ENCODE peak calls at places on chromosomes 1 and 21, in four cellular contexts. A is HepG2, N is A549, G is GM12878. U is an unnamed sample.

GRCh38 chr1:150516050-150516591 is 569 bp downstream of the FALEC start:
- DNase-seq in A (no peak), N (no peak), G (no peak), U (peak)

GRCh38 chr1:45552309-45552708 is 1.7 kb downstream of the AKR1A1 start:
- DNase-seq in A (no peak), N (no peak), G (no peak), U (no peak)

GRCh38 chr1:3060601-3061551 is 8.1 kb upstream of the PRDM16 start:
- DNase-seq in A (no peak), N (no peak), G (no peak), U (no peak)

GRCh38 chr21:27466175-27466574 is 499.3 kb upstream of the ADAMTS5 start:
- DNase-seq in A (no peak), N (no peak), G (no peak), U (no peak)

GRCh38 chr1:62494137-62494536 is 57.3 kb downstream of the USP1 start:
- DNase-seq in A (no peak), N (no peak), G (no peak), U (no peak)

GRCh38 chr1:94864821-94865220 is 44.7 kb downstream of the SLC44A3 start:
- DNase-seq in A (no peak), N (peak), G (no peak), U (no peak)

GRCh38 chr21:35925497-35925896 is 134.8 kb downstream of the SETD4 start:
- DNase-seq in A (peak), N (no peak), G (no peak), U (no peak)

GRCh38 chr1:39110882-39111281 is 84.7 kb downstream of the NDUFS5 start:
- DNase-seq in A (no peak), N (no peak), G (no peak), U (no peak)

GRCh38 chr1:16198444-16199156 is 13.9 kb downstream of the ARHGEF19 start:
- DNase-seq in A (no peak), N (no peak), G (no peak), U (no peak)

GRCh38 chr1:191711961-191712360 is 446.3 kb upstream of the RGS18 start:
- DNase-seq in A (no peak), N (no peak), G (no peak), U (no peak)

GRCh38 chr1:191707288-191707687 is 451.0 kb upstream of the RGS18 start:
- DNase-seq in A (no peak), N (no peak), G (no peak), U (no peak)

GRCh38 chr1:191714810-191715209 is 443.5 kb upstream of the RGS18 start:
- DNase-seq in A (no peak), N (no peak), G (no peak), U (peak)

GRCh38 chr1:191709215-191709614 is 449.0 kb upstream of the RGS18 start:
- DNase-seq in A (no peak), N (no peak), G (no peak), U (no peak)
- H3K4me2 ChIP-seq in A (no peak), N (no peak), G (no peak), U (no peak)

GRCh38 chr1:26496881-26497280 is 24.6 kb downstream of the HMGN2 start:
- DNase-seq in A (no peak), N (no peak), G (no peak), U (no peak)

GRCh38 chr1:26498894-26499293 is 26.7 kb downstream of the HMGN2 start:
- DNase-seq in A (no peak), N (no peak), G (no peak), U (no peak)

DNA sequence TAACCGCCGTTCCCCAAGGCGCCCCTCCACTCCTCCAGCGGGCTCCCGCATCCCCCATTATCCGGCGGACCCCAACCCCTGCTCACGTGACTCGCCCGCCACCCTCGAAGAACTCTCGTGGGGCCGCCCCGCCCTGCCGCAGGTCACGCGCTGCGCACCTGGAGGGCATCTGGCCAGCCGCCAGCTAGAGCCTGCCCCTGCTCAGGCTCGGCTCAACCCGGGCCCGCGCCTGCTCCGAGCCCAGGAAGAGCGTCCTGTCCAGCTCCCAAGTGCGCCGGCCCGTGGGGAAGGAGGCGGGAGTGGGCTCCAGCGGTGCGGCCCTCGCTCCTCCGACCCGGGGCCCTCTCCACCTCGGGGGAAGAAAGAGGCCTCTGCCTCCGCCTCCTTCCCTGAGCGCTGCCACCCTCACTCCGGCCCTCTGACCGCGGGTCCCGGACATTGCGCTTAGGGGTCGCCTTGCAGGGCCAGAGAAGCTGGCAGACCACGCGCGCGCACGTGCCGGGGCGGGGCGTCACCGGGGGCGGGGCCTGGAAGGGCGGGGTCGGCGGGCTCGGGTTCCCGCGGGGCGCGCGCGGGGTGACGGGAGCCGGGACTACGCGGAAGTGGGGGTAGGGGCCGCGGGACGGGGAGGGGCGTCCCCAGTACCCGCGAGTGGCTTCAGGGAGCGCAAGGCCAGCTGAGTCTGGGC is 28.4 kb downstream of the HMGN2 start:
- DNase-seq in A (peak), N (peak), G (peak), U (peak)
- TF ChIP-seq CHD4 in A (no peak), N (no peak), G (no peak), U (no peak)

GRCh38 chr1:63859480-63860275 is 85.9 kb downstream of the ROR1 start:
- DNase-seq in A (no peak), N (no peak), G (no peak), U (no peak)

GRCh38 chr1:63858153-63858552 is 84.3 kb downstream of the ROR1 start:
- DNase-seq in A (no peak), N (no peak), G (no peak), U (no peak)

GRCh38 chr1:63855942-63856341 is 82.1 kb downstream of the ROR1 start:
- DNase-seq in A (no peak), N (no peak), G (no peak), U (no peak)

GRCh38 chr1:63857478-63857877 is 83.7 kb downstream of the ROR1 start:
- DNase-seq in A (no peak), N (no peak), G (no peak), U (no peak)

GRCh38 chr1:63856924-63857323 is 83.1 kb downstream of the ROR1 start:
- DNase-seq in A (no peak), N (no peak), G (no peak), U (no peak)
- H3K4me2 ChIP-seq in A (no peak), N (no peak), G (no peak), U (no peak)

GRCh38 chr1:43540653-43541071 is 10.0 kb downstream of the PTPRF start:
- DNase-seq in A (no peak), N (no peak), G (no peak), U (no peak)
- TF ChIP-seq CHD4 in A (no peak), N (no peak), G (no peak), U (no peak)

GRCh38 chr1:227924838-227925574 is 22.7 kb downstream of the WNT9A start:
- DNase-seq in A (no peak), N (no peak), G (no peak), U (no peak)
- H3K4me2 ChIP-seq in A (no peak), N (no peak), G (no peak), U (no peak)

DNA sequence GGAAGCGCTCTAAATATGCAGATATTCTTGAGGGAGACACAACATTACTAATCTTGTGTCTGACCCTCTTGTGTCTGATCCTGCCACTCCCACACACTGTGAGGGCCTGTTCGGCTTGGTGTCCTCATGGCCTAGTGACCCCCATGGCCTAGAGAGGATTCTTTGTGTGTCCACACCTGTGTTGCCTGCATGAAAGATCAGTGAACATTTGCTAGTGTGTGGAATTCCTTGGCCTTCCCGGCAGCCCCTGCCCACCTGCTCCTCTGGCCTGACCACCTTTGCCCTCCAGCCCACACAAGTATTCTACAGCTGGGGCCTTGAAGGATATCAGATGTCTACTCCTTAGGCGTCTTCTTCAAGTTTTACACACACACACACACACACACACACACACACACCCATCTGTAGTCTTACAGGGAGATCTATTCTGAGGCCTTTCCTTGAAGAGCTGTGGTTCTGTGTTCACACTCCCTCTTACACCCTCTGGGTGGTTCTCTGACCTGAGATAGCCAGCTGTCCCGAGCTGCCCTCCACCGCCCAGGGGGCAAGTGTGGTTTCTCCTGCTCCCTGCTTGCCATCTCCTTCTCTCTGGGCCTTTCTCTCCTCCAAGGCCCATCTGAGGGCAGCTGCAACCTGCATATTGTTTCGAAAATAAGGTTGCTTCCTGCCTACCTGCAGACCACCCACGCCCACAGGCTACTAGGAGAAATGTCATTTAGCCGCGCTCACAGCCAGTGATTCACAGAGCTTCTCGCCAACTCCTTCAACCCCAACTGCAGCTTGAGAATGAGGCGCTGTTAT is 45.4 kb downstream of the CD247 start:
- DNase-seq in A (no peak), N (no peak), G (no peak), U (no peak)
- TF ChIP-seq CHD4 in A (no peak), N (no peak), G (no peak), U (no peak)

GRCh38 chr1:219697667-219698066 is 84.8 kb upstream of the ZC3H11B start:
- DNase-seq in A (no peak), N (no peak), G (no peak), U (no peak)
- H3K4me2 ChIP-seq in A (no peak), N (no peak), G (no peak), U (no peak)

DNA sequence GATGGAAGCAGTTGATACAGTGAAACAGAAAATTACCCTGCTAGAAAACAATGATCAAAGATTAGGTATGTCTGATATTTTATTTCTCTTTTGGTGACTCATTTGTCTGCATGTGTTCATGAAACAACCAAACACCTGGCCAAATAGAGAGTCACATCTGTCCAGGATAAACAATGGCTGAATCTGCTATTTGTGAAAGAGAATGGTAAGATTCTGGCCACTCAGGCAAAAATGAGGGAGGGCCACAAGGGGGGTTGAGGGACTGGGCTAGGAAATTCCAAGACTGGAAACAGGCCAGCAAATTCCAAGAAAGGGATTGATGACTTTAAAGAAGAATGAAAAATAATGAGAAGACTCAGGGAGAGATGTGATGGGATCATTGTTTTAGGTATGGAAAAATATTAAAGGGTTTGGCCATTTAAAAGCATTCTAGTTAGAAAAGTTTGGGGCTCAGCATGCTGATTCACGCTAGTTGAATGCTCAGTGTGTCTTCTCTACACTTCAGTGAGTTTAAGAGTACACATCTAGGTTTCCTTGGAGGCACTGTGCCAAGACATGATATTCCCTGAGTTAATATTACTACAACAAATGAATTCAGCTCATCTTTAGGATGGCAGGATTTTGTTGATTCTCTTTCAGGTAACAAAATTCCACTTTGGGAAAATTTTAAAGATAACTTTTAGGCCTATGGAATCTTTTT is 44.9 kb downstream of the TRAF5 start:
- DNase-seq in A (no peak), N (no peak), G (no peak), U (peak)
- TF ChIP-seq CHD4 in A (no peak), N (no peak), G (no peak), U (no peak)